ENCODE peak calls at places on chromosomes 7 and 10, in seven cellular contexts. Z is A549, L is stomach, Q is transverse colon, S is ovary, I is suprapubic skin, K is tibial nerve. C is an unnamed sample.

GRCh38 chr10:68474021-68474420 is 2.2 kb upstream of the DNA2 start:
- DNase-seq in Q (no peak), K (no peak), S (no peak), I (no peak), L (no peak), Z (no peak), C (no peak)

GRCh38 chr10:91700788-91701444 is 68.0 kb upstream of the PPP1R3C start:
- DNase-seq in Z (no peak), L (no peak), I (no peak), K (no peak), S (no peak), Q (no peak), C (no peak)

GRCh38 chr7:137399827-137400823 is 56.6 kb upstream of the PTN start:
- DNase-seq in K (no peak), L (no peak), Q (no peak), I (no peak), S (no peak), Z (no peak), C (no peak)

GRCh38 chr10:26566525-26567348 is 128.6 kb downstream of the APBB1IP start:
- DNase-seq in Q (no peak), Z (no peak), K (no peak), I (no peak), S (no peak), L (no peak), C (no peak)

GRCh38 chr10:130037169-130037661 is 73.1 kb upstream of the EBF3 start:
- DNase-seq in L (no peak), Q (no peak), S (no peak), I (no peak), Z (no peak), K (no peak), C (no peak)

GRCh38 chr10:78626471-78626870 is 442.3 kb upstream of the ZMIZ1 start:
- DNase-seq in Q (no peak), I (no peak), S (no peak), K (no peak), L (no peak), Z (no peak), C (no peak)

GRCh38 chr7:46830-47140 is 145.6 kb upstream of the FAM20C start:
- DNase-seq in Q (peak), S (peak), K (no peak), I (no peak), L (no peak), Z (no peak), C (no peak)

GRCh38 chr7:34385385-34385784 is 272.6 kb upstream of the NPSR1 start:
- DNase-seq in Q (no peak), L (no peak), K (no peak), I (no peak), S (no peak), Z (no peak), C (no peak)

GRCh38 chr10:71684356-71685173 is 35.0 kb downstream of the C10orf105 start:
- DNase-seq in S (no peak), K (no peak), L (no peak), Z (no peak), I (no peak), Q (peak), C (no peak)

GRCh38 chr10:43689618-43689954 is 40.9 kb upstream of the ZNF32 start:
- DNase-seq in Z (peak), Q (peak), K (peak), L (peak), S (peak), I (no peak), C (no peak)

GRCh38 chr10:97433430-97434001 is 7.5 kb downstream of the PGAM1 start:
- DNase-seq in Q (no peak), L (no peak), S (no peak), I (no peak), K (no peak), Z (no peak), C (no peak)
- TF ChIP-seq POLR2A in Q (no peak), L (no peak), S (no peak), I (no peak), K (no peak), Z (no peak), C (no peak)

DNA sequence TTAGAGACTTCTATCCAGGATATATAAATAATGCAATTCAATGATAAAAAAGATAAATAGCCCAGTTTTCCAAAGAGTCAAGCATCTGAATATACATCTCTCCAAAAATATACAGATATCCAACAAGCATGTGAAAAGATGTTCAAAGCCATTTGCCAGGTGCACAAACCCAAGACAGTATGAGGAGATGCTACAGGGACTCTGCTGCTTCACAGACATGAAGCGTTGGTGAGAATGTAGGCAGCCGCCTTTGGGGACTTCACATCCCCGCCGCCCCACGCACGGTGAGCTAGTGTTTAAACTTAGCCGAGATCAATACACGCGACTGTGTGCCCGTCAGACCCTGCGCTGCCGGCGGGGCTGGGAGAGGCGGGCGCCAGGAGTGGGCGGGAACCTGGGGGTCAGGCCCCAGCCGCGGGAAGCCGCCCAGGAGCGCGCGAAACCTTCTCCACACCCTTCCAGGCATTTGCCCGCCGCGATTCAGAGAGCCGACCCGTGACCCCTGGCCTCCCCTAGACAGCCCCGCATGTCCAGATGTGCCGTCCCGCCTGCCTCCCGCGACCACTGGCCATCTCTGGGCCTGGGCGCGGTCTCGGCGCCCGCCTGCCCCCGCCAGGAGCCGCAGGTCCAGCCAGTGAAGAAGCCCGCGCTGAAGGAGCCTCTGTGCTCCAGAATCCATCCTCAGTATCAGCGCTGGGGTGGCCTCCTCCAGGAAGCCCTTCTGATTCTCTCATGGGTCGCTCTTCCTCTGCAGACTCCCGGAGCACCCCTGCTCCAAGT is 823 bp upstream of the ALOX5 start:
- DNase-seq in S (no peak), Q (peak), L (no peak), K (no peak), Z (no peak), I (peak), C (peak)
- TF ChIP-seq EP300 in S (no peak), Q (no peak), L (no peak), K (no peak), Z (no peak), I (no peak), C (no peak)

DNA sequence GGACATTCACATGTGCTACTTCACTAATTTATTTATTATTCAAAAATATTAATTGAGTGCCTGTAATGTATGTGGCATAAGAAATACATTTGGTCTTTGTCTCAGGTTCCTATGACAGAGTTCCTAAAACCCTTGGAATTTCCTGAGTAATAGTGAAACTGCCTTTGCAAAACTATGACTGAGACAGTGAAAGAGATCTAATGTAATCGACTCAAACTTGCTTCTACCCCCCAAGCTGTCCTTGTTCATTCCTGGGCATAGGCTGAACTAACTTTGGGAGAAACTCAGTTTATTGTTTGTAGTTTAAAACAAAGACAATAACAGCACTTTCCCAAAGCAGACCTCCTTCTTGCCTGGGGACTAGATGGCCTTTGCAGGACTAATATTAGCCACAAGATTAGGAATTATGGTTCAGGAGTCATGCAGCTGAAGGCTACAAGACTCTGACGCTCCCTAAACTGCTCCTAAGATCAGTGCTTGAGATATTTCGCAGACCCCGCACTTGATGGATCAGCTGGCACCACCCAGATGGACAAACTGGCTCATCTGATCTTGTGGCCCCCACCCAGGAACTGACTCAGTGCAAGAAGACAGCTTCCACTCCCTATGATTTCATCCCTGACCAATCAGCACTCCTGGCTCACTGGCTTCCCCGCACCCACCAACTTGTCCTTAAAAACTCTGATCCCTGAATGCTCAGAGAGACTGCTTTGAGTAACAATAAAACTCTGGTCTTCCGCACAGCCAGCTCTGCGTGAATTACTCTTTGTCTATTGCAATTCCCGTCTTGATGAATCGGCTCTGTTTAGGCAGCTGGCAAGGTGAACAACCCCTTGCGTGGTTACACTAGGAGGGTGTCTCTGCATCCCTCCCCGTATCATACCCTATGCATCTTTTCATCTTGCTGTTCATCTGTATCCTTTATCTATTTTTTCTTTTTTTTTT is 27.0 kb upstream of the NRBF2 start:
- DNase-seq in I (peak), Z (no peak), L (no peak), Q (no peak), S (no peak), K (no peak), C (no peak)
- H3K4me3 ChIP-seq in I (no peak), Z (no peak), L (no peak), Q (no peak), S (no peak), K (no peak), C (no peak)

DNA sequence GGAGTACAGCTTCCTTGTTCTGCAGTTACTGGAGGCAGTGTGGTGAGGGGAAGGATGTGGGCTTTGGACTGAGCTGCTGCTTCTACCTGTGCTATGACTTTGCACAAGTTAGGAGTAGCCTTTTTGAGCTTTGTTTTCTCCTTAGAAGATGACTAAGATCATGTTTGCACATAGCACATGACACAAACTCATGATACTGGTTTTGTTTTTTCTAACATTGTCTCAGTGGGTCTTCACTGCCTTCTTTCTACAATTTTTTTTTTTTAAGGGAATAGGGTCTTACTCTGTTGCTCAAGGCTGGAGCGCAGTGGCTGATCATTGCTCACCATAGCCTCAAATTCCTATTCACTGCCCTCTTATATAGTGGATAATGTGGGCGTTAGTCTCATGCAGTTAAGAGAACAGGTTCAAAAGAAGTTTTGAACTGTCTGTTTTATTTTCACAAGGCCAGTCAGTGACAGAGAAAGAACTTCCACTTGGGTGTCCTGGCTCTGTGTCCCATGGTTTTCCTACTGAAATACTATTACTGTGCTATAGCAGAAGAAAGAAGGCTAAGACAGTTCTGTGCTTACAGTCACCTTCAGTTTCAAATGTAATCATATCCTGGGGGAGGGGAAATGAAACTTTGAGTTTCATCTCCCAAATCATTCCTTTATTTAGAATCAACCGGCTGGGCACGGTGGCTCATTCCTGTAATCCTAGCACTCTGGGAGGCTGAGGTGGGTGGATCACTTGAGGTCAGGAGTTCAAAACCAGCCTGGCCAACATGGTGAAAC is 72.0 kb downstream of the KAT6B start:
- DNase-seq in I (no peak), Q (no peak), L (no peak), Z (no peak), S (no peak), K (no peak), C (no peak)
- TF ChIP-seq POLR2A in I (no peak), Q (no peak), L (no peak), Z (no peak), S (no peak), K (no peak), C (no peak)

GRCh38 chr7:148368562-148368961 is 222.0 kb upstream of the C7orf33 start:
- DNase-seq in L (no peak), Z (no peak), I (no peak), Q (no peak), K (no peak), S (no peak), C (peak)

GRCh38 chr7:148367701-148368475 is 222.7 kb upstream of the C7orf33 start:
- DNase-seq in Z (no peak), L (no peak), Q (no peak), I (no peak), S (no peak), K (no peak), C (peak)
- TF ChIP-seq EP300 in Z (no peak), L (no peak), Q (no peak), I (no peak), S (no peak), K (no peak), C (no peak)

C was measured in esophagus muscularis mucosa.